ENCODE peak calls at places on chromosomes 3 and 15, in seven cellular contexts. C, T, U, N, W, J and D are unnamed samples. For H3K4me1 and H3K9me3, the result is how much of the 10 kb centered on the place peaks cover.

GRCh38 chr3:108153451-108153981 is 62.7 kb upstream of the CD47 start:
- DNase-seq in C (no peak), T (no peak), U (no peak), N (peak), W (peak), J (peak), D (no peak)

GRCh38 chr15:48020166-48020565 is 100.6 kb upstream of the SLC24A5 start:
- DNase-seq in C (no peak), T (no peak), U (no peak), N (no peak), W (no peak), J (no peak), D (no peak)

GRCh38 chr3:186406669-186407635 is 44.9 kb upstream of the DGKG start:
- DNase-seq in C (peak), T (peak), U (peak), N (no peak), W (no peak), J (no peak), D (peak)

GRCh38 chr15:74397239-74398068 is 30.0 kb upstream of the CYP11A1 start:
- DNase-seq in C (no peak), T (no peak), U (no peak), N (no peak), W (no peak), J (no peak), D (no peak)

GRCh38 chr3:124413393-124413792 is 316.9 kb upstream of the UMPS start:
- DNase-seq in C (no peak), T (no peak), U (no peak), N (no peak), W (no peak), J (no peak), D (no peak)

GRCh38 chr3:100540791-100541334 is 48.4 kb downstream of the TMEM45A start:
- DNase-seq in C (no peak), T (no peak), U (no peak), N (no peak), W (no peak), J (no peak), D (no peak)

GRCh38 chr3:5016218-5017161 is 37.3 kb downstream of the BHLHE40 start:
- DNase-seq in C (no peak), T (no peak), U (no peak), N (peak), W (peak), J (peak), D (no peak)

GRCh38 chr15:70505411-70505919 is 257.9 kb downstream of the UACA start:
- DNase-seq in C (no peak), T (no peak), U (no peak), N (no peak), W (peak), J (peak), D (no peak)

GRCh38 chr3:159941043-159941994 is 47.3 kb upstream of the IL12A start:
- DNase-seq in C (no peak), T (no peak), U (no peak), N (no peak), W (peak), J (no peak), D (no peak)

DNA sequence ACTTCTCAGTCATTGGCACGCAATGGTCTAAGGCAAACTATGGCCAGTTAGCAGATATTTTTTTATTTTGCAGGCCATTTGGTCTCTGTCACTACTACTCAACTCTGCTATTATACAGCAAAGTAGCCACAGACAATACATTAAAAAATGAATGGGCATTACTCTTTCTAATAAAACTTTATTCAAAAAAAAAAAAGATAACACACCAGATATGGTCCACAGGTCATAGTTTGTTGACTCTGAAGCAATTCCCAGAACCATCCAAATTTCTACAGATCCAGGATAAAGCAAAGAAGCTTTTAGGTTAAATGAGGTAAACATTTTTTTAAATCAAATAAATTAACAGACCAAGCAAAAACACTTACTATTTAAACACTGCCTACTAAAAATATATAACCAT is 89.4 kb downstream of the TBL1XR1 start:
- DNase-seq in C (no peak), T (no peak), U (no peak), N (no peak), W (no peak), J (no peak), D (no peak)
- TF ChIP-seq POLR2A in C (no peak), T (no peak), U (no peak), N (no peak), W (no peak), J (no peak), D (no peak)

GRCh38 chr3:177357352-177358084 is 160.2 kb upstream of the TBL1XR1 start:
- DNase-seq in C (peak), T (peak), U (no peak), N (peak), W (peak), J (peak), D (peak)
- H3K4me1 ChIP-seq in C (under half), T (under half), U (under half), N (under half), W (under half), J (under half), D (half or more)

DNA sequence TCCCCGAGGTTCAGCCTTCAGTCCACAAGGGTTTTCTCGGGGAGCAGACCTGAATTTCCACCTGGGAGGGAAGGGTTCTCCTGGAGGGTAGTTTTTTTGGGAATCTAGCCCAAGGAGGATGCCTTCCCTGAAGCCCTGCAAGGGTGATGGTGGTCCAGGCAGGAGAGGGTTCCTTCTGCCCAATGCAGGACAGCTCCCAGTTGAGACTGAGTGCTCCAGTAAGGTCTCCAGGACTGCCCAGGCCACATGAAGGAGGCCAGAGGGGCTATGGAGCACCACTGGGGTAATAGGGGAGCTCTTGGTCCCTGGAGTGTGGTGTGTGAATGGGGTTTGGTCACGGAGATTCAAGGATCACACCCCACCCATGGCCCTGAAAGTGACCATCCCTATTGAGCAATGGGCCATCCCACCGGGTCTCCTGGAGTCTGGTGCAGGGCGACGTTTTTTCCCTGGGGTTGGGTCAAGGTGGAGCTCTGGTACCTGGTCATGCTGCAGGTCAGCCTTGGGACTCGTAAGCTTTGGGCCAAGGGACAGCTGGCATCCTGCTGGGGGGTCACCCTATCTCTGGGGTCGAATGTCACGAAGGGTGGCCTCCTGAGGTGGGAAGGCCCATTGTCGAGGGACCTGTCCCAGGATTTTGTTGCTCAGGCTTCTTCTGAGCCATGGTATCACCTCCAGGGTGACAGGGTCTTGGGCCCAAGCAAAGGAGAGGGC is 196.5 kb downstream of the UBE3A start:
- DNase-seq in C (peak), T (peak), U (peak), N (no peak), W (no peak), J (no peak), D (peak)
- H3K9me3 ChIP-seq in C (under half), T (under half), U (under half), N (under half), W (half or more), J (under half), D (under half)

DNA sequence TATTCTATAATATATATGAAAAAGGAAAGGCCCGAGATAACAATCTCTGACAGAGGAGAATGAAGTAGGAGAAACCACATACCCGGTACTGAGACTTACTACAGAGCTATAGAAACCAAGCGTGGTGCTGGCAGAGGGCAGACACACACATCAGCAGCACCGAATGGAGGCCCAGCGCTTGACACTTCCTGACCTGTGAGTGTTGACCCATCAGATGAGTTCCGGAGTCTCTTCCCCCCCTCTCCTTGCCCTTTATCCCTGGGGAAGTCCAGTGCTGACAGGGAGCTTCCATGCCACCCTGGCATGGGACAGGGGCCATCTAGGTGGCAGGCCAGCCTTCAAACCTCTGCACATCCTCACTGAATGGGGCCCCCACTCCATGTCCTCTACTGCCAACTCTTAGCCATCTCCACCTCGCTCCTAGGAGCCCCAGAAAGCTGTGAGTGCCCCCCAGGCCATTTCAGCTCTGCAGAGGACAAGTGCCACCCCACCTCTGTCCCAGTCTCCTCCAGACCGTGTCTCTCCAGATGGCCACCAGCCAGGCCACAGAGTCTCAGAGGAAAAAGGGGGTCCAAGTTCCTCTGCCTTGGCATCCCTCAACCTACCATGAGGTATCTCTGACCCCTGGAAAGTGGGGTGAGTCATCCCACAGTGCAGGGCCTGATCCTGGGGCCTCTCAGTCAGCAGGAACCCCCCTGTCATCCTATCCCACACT is 116.6 kb upstream of the ALDH1A3 start:
- DNase-seq in C (no peak), T (no peak), U (no peak), N (no peak), W (peak), J (no peak), D (no peak)
- TF ChIP-seq POLR2A in C (no peak), T (no peak), U (no peak), N (no peak), W (no peak), J (no peak), D (no peak)

DNA sequence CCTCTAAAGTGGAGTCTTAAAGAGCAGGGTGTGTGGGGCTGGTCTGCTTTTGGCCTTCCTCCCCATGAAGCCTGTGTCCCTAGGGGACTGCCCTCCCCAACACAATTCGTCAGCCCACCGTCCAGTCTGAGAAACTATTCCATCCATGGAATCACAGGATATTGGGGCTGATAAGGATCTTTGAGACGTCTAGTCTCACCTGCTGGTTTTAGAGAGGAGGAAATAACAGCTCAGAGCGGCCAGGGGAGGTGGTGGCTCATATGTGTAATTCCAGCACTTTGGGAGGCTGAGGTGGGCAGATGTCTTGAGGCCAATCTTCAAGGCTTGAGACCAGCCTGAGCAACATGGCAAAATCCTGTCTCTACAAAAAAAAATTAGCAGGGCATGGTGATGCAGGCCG is 32.4 kb downstream of the PLEKHO2 start:
- DNase-seq in C (no peak), T (no peak), U (no peak), N (no peak), W (no peak), J (no peak), D (no peak)
- H3K4me1 ChIP-seq in C (under half), T (under half), U (under half), N (under half), W (under half), J (under half), D (under half)

DNA sequence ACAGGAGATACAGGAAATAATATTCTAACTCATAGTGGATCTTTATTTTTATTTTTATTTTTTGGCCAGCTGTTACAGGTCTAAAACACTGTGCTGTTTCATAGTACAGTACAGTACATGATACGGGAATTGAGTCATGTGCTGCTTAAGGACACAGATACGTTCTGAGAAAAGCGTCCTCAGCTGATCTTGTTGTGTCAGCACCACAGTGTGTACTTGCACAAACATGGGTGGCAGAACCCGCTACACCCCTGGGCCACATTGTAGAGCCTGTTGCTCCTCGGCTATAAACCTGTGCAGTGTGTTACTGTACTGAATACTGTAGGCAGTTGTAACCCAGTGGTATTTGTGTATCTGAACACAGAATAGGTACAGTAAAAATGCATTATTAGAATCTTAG is 183.4 kb downstream of the OR4M2 start:
- DNase-seq in C (no peak), T (no peak), U (no peak), N (no peak), W (no peak), J (no peak), D (no peak)
- H3K9me3 ChIP-seq in C (under half), T (under half), U (under half), N (under half), W (under half), J (under half), D (under half)

DNA sequence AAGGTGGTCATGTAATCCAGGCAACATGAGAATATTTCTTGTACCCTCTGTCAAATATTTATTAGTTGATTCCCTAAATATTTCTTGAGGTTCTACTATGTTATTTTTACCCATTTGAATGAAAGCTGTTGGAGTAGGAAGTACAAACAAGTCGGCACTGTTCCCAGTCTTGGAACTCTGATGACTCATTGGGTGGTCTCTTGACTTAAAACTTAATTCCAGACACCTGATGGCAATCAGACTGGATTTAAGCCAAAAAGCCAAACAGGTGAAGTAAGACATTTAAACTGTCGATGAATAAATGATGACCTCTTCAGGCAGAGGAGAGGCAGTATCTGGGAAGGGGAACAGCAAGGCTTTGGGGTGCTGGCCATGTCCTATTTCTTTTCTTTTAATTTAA is 22.8 kb downstream of the C2CD4A start:
- DNase-seq in C (no peak), T (no peak), U (no peak), N (no peak), W (no peak), J (no peak), D (no peak)
- TF ChIP-seq POLR2A in C (no peak), T (no peak), U (no peak), N (no peak), W (no peak), J (no peak), D (no peak)

GRCh38 chr3:104523136-104523535 is 843.6 kb upstream of the ALCAM start:
- DNase-seq in C (no peak), T (no peak), U (no peak), N (no peak), W (no peak), J (no peak), D (no peak)
- H3K4me1 ChIP-seq in C (under half), T (under half), U (under half), N (under half), W (under half), J (under half), D (under half)

DNA sequence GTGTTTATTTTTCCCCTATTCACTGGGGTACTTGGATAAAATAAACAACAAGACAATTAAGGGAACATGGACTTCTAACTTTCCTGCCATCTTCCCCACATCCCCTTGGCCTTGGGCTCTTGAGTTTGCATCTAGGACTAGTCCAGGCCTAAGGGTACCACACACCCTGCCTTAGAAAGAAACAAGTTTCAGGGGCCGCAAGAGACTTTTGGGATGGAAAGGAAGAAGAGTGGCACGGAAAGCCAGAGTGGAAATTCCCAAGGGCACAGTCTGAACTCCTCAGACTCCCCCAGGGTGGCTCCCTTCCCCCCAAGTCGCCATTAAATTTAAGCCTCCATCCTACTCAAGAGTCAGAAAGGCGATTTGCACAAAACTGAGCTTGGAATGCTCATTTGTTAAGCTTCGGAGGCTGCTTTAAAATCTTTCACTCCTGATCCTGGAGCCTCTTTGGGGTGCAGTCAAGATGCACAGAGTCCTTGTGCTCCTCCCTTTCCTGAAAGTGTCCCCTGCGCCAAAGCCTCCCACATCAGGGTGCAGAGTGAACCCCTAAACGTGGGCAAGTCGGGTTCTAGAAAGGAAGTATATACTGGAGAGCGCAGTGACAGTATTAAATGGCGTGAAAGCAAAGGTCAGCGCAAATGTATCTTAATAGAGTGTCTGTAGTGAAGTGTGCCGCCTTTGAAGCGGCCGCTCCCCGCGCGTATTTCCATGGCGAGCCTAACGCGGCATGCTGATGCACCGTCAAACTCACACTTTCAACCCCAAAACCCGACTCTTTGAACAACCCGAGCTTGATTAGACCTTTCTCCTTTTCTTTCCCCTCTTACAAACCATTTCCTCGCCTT is 18.6 kb downstream of the ZIC4 start:
- DNase-seq in C (no peak), T (no peak), U (no peak), N (no peak), W (no peak), J (no peak), D (no peak)
- H3K9me3 ChIP-seq in C (under half), T (under half), U (under half), N (under half), W (under half), J (under half), D (under half)

GRCh38 chr3:134249935-134250716 is 533 bp downstream of the RYK start:
- DNase-seq in C (peak), T (peak), U (peak), N (peak), W (peak), J (peak), D (peak)
- TF ChIP-seq POLR2A in C (no peak), T (no peak), U (no peak), N (no peak), W (no peak), J (no peak), D (no peak)